ENCODE peak calls at places on chromosomes 3 and 15, in four cellular contexts. Y is CD4-positive, alpha-beta memory T cell; A is AG04450; H is uterus. B is an unnamed sample.

GRCh38 chr3:17194116-17194515 is 309.4 kb downstream of the PLCL2 start:
- DNase-seq in Y (no peak), A (no peak), H (no peak), B (no peak)

GRCh38 chr3:38348903-38349302 is 2.3 kb downstream of the XYLB start:
- DNase-seq in Y (no peak), A (no peak), H (no peak), B (no peak)

GRCh38 chr3:158086776-158087175 is 19.4 kb downstream of the SHOX2 start:
- DNase-seq in Y (no peak), A (no peak), H (no peak), B (no peak)

GRCh38 chr15:100999369-100999768 is 80.2 kb downstream of the LRRK1 start:
- DNase-seq in Y (no peak), A (no peak), H (no peak), B (no peak)

GRCh38 chr3:11476814-11477213 is 166.9 kb downstream of the VGLL4 start:
- DNase-seq in Y (no peak), A (no peak), H (no peak), B (no peak)

GRCh38 chr3:18761530-18761929 is 336.4 kb upstream of the SATB1 start:
- DNase-seq in Y (no peak), A (no peak), H (no peak), B (no peak)

GRCh38 chr3:15443826-15444524 is 16.6 kb downstream of the EAF1 start:
- DNase-seq in Y (no peak), A (no peak), H (no peak), B (no peak)

GRCh38 chr3:30904986-30905385 is 10.5 kb upstream of the GADL1 start:
- DNase-seq in Y (no peak), A (no peak), H (no peak), B (no peak)

GRCh38 chr3:112116777-112117186 is 16.3 kb downstream of the GCSAM start:
- DNase-seq in Y (no peak), A (no peak), H (no peak), B (no peak)

GRCh38 chr3:52487050-52487787 is 7.9 kb upstream of the STAB1 start:
- DNase-seq in Y (no peak), A (no peak), H (no peak), B (no peak)

GRCh38 chr15:38069001-38069400 is 134.6 kb downstream of the TMCO5A start:
- DNase-seq in Y (no peak), A (no peak), H (no peak), B (peak)

GRCh38 chr3:99218468-99218867 is 317.0 kb upstream of the DCBLD2 start:
- DNase-seq in Y (no peak), A (no peak), H (no peak), B (no peak)

GRCh38 chr3:122774564-122774963 is 19.1 kb downstream of the HSPBAP1 start:
- DNase-seq in Y (no peak), A (no peak), H (no peak), B (no peak)

GRCh38 chr3:61524933-61525332 is 36.4 kb upstream of the PTPRG start:
- DNase-seq in Y (no peak), A (no peak), H (no peak), B (no peak)

GRCh38 chr3:67940200-67940952 is 286.0 kb upstream of the SUCLG2 start:
- DNase-seq in Y (no peak), A (no peak), H (no peak), B (no peak)

GRCh38 chr3:13543251-13543650 is 5.7 kb upstream of the FBLN2 start:
- DNase-seq in Y (no peak), A (peak), H (peak), B (no peak)

GRCh38 chr3:10839167-10839566 is 23.1 kb downstream of the SLC6A11 start:
- DNase-seq in Y (no peak), A (no peak), H (no peak), B (no peak)

GRCh38 chr15:75042730-75043508 is 19.5 kb downstream of the PPCDC start:
- DNase-seq in Y (peak), A (no peak), H (peak), B (no peak)
- H3K4me3 ChIP-seq in Y (no peak), A (no peak), H (no peak), B (no peak)

DNA sequence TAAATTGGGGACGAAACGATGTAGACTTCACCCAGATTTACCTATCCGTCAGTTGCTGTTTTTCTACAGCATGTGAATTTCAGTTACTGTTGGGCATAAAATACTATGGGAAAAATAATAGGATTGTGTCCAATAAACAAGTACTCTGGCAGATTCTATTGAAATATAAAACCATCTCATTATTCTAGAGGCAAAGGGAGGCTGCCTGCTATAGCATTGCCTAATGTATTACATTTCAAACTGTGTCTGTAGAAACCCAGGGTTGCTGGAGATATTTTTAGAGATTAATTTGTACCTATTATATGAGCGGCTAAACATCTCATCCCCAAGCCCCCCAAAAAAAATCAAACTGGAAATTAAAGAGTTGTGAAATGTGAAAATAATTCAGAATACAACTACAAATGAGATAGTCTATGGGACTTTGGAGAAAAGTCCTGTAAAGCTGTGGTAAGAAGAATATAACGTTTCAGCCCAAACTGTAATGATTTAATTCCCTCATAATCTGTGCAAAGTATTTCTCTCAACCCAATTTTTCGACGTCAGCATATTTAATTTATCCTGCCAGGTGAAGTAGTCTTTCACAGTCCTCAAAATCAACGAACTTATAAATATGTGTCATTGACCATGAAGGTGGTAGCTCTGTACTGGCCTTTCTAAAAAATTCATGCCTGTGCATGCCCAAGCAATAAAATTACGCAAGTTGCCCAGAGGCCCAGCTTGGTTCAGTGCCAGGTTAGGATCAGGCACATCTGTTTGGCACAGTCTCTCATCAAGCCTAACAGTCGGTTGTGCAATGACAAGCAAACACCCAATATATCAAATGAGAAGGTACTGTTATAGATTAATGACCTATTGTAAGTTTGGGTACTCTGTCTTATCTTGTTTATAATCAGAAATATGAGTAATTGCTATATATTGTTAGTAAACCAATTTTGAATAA is 159.3 kb upstream of the IL12A start:
- DNase-seq in Y (no peak), A (no peak), H (no peak), B (no peak)
- H3K4me3 ChIP-seq in Y (no peak), A (no peak), H (no peak), B (no peak)

GRCh38 chr3:82132210-82133069 is 371.0 kb upstream of the GBE1 start:
- DNase-seq in Y (no peak), A (no peak), H (no peak), B (no peak)

GRCh38 chr3:82133070-82133606 is 371.7 kb upstream of the GBE1 start:
- DNase-seq in Y (peak), A (peak), H (peak), B (peak)

GRCh38 chr3:82130056-82130455 is 368.6 kb upstream of the GBE1 start:
- DNase-seq in Y (no peak), A (no peak), H (no peak), B (no peak)
- H3K4me3 ChIP-seq in Y (no peak), A (no peak), H (no peak), B (no peak)

GRCh38 chr3:23068016-23068728 is 135.0 kb upstream of the UBE2E2 start:
- DNase-seq in Y (no peak), A (no peak), H (no peak), B (no peak)

GRCh38 chr3:23071758-23072157 is 131.4 kb upstream of the UBE2E2 start:
- DNase-seq in Y (no peak), A (no peak), H (no peak), B (no peak)

GRCh38 chr3:23073721-23074300 is 129.3 kb upstream of the UBE2E2 start:
- DNase-seq in Y (no peak), A (no peak), H (no peak), B (no peak)

GRCh38 chr3:23072672-23073071 is 130.5 kb upstream of the UBE2E2 start:
- DNase-seq in Y (no peak), A (no peak), H (no peak), B (no peak)

GRCh38 chr3:23071306-23071705 is 131.8 kb upstream of the UBE2E2 start:
- DNase-seq in Y (no peak), A (no peak), H (no peak), B (peak)
- H3K4me3 ChIP-seq in Y (no peak), A (no peak), H (no peak), B (no peak)

DNA sequence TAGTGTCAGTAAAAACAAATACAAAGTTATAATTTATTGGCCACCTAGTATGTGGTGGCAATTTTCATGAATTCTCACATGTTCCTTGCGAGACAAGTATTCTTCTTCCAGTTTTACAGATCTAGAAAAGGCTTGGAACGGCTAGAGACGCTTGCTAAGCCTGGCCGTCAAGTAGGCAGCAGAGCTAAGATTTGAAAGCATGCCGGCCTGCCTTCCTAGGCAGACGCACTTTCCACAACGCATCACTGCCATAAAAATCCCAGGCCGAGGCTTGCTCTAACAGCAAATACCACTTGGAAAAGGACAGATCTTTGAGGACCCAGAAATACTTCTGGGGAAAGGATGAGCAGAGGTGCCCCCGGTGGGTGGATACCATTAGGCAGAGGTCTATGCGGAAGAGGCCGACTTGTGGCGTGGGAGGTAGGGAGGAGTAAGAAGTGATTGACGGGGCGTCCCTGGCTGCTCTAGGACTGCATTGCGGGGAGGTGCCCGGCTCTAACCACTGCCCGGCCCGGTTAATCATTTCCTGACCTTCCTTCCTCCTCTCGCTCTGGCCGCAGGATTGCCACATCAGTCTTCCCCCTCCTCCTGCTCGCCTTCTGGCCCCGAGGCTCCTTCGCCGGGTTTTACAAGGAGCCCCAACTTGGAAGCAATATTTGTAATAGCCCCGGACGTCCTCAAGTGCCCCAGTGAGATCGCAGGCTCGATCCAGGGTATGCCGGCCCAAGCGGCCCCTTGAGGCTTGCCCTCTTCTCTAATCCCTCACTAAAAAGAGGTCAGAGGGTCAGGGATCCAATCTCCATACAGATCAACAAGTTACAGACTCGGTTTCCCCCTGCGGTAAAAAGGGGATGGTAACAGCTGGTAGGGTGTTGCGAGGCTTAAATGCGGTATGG is 1.3 kb upstream of the USP3 start:
- DNase-seq in Y (peak), A (peak), H (peak), B (no peak)
- H3K4me3 ChIP-seq in Y (peak), A (peak), H (peak), B (peak)

B was measured in Jurkat, Clone E6-1.